ENCODE peak calls at places on chromosomes 13 and 19, in six cellular contexts. C is GM23338, E is A549, A is ovary, J is Calu3, W is cardiac muscle cell. Q is an unnamed sample.

GRCh38 chr19:45442927-45443461 is 19.3 kb upstream of the ERCC1 start:
- DNase-seq in C (peak; percentile 69), E (peak; percentile 93), A (peak; percentile 69), J (peak; percentile 48), W (no peak), Q (no peak)

GRCh38 chr19:15448778-15449619 is 757 bp downstream of the WIZ start:
- DNase-seq in C (peak; percentile 82), E (peak; percentile 52), A (no peak), J (no peak), W (peak; percentile 39), Q (no peak)

GRCh38 chr13:95020298-95020987 is 280.8 kb downstream of the ABCC4 start:
- DNase-seq in C (no peak), E (no peak), A (no peak), J (no peak), W (no peak), Q (no peak)

GRCh38 chr13:105333416-105333815 is 1202.0 kb downstream of the EFNB2 start:
- DNase-seq in C (no peak), E (no peak), A (no peak), J (no peak), W (no peak), Q (no peak)

GRCh38 chr19:7168941-7169340 is 99.4 kb downstream of the ZNF557 start:
- DNase-seq in C (no peak), E (no peak), A (no peak), J (no peak), W (no peak), Q (no peak)

GRCh38 chr19:47036233-47036651 is 12.2 kb downstream of the TMEM160 start:
- DNase-seq in C (no peak), E (peak; percentile 59), A (no peak), J (peak; percentile 47), W (no peak), Q (no peak)

GRCh38 chr13:113616281-113616906 is 31.8 kb downstream of the TFDP1 start:
- DNase-seq in C (no peak), E (no peak), A (no peak), J (no peak), W (no peak), Q (no peak)

GRCh38 chr19:35248310-35249145 is at the start of gene LSR:
- DNase-seq in C (peak; percentile 98), E (peak; percentile 61), A (no peak), J (peak; percentile 98), W (peak; percentile 96), Q (peak; percentile 85)

GRCh38 chr13:95797016-95797415 is 120.1 kb downstream of the DNAJC3 start:
- DNase-seq in C (no peak), E (no peak), A (no peak), J (no peak), W (no peak), Q (no peak)

GRCh38 chr13:100828226-100828625 is 153.6 kb upstream of the TMTC4 start:
- DNase-seq in C (peak; percentile 70), E (no peak), A (no peak), J (no peak), W (peak; percentile 5), Q (no peak)

GRCh38 chr13:81409284-81409683 is 1068.4 kb upstream of the SPRY2 start:
- DNase-seq in C (no peak), E (no peak), A (no peak), J (no peak), W (no peak), Q (no peak)

GRCh38 chr13:99380921-99381645 is 73.9 kb upstream of the GPR183 start:
- DNase-seq in C (no peak), E (no peak), A (no peak), J (no peak), W (no peak), Q (no peak)

GRCh38 chr19:49447485-49448431 is 3.9 kb downstream of the PIH1D1 start:
- DNase-seq in C (peak; percentile 97), E (peak; percentile 68), A (peak; percentile 62), J (peak; percentile 30), W (no peak), Q (no peak)

GRCh38 chr19:29372461-29372860 is 153.3 kb upstream of the VSTM2B start:
- DNase-seq in C (no peak), E (no peak), A (no peak), J (no peak), W (no peak), Q (no peak)

GRCh38 chr19:9970481-9970880 is 34.2 kb upstream of the OLFM2 start:
- DNase-seq in C (no peak), E (no peak), A (no peak), J (no peak), W (no peak), Q (no peak)

GRCh38 chr19:16320987-16321386 is 3.6 kb upstream of the KLF2 start:
- DNase-seq in C (no peak), E (no peak), A (no peak), J (no peak), W (no peak), Q (no peak)

GRCh38 chr19:43763473-43763939 is 8.7 kb upstream of the SMG9 start:
- DNase-seq in C (no peak), E (no peak), A (no peak), J (no peak), W (no peak), Q (no peak)

GRCh38 chr13:45316210-45316799 is 24.7 kb downstream of the TPT1 start:
- DNase-seq in C (no peak), E (no peak), A (no peak), J (no peak), W (no peak), Q (no peak)

GRCh38 chr19:10362259-10362658 is 18.1 kb downstream of the TYK2 start:
- DNase-seq in C (no peak), E (no peak), A (no peak), J (no peak), W (no peak), Q (no peak)

GRCh38 chr19:10001899-10002298 is 8.4 kb downstream of the COL5A3 start:
- DNase-seq in C (peak; percentile 72), E (peak; percentile 59), A (peak; percentile 33), J (peak; percentile 40), W (no peak), Q (no peak)

GRCh38 chr13:35995136-35995535 is 136.0 kb downstream of the DCLK1 start:
- DNase-seq in C (no peak), E (no peak), A (no peak), J (no peak), W (no peak), Q (no peak)

GRCh38 chr13:38530492-38530891 is 156.4 kb upstream of the FREM2 start:
- DNase-seq in C (peak; percentile 24), E (no peak), A (no peak), J (no peak), W (peak; percentile 29), Q (no peak)

GRCh38 chr13:86585826-86586225 is 786.6 kb upstream of the SLITRK6 start:
- DNase-seq in C (no peak), E (no peak), A (no peak), J (no peak), W (no peak), Q (no peak)

GRCh38 chr19:55441319-55441691 is 1.8 kb downstream of the SHISA7 start:
- DNase-seq in C (peak; percentile 54), E (no peak), A (no peak), J (no peak), W (no peak), Q (no peak)

GRCh38 chr19:18488838-18489626 is 32.8 kb downstream of the ELL start:
- DNase-seq in C (peak; percentile 85), E (peak; percentile 45), A (no peak), J (peak; percentile 22), W (peak; percentile 84), Q (peak; percentile 37)
- TF ChIP-seq CTCF in C (peak; percentile 53), E (no peak), A (no peak), J (no peak), W (peak; percentile 25), Q (peak; percentile 63)

DNA sequence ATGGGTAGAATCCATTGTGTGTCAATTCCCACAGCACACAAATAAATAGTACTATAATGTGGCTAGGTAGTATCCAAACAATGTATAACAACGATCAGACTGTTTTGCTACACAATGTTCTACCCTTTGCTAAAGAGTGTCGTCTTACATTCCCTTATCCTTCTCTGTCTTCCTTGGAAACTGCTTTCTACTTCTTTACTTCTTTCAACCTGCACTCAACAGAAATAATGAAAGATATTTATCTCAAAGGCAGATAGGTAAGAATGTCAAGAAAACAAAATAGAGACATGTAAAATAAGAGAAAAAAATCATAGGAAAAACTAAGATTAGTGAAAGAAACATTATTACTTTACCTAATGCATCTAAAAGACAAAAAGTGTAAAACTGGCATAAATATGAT is 814.7 kb downstream of the PCDH9 start:
- DNase-seq in C (no peak), E (no peak), A (no peak), J (no peak), W (no peak), Q (no peak)
- TF ChIP-seq CTCF in C (no peak), E (no peak), A (no peak), J (no peak), W (no peak), Q (no peak)

DNA sequence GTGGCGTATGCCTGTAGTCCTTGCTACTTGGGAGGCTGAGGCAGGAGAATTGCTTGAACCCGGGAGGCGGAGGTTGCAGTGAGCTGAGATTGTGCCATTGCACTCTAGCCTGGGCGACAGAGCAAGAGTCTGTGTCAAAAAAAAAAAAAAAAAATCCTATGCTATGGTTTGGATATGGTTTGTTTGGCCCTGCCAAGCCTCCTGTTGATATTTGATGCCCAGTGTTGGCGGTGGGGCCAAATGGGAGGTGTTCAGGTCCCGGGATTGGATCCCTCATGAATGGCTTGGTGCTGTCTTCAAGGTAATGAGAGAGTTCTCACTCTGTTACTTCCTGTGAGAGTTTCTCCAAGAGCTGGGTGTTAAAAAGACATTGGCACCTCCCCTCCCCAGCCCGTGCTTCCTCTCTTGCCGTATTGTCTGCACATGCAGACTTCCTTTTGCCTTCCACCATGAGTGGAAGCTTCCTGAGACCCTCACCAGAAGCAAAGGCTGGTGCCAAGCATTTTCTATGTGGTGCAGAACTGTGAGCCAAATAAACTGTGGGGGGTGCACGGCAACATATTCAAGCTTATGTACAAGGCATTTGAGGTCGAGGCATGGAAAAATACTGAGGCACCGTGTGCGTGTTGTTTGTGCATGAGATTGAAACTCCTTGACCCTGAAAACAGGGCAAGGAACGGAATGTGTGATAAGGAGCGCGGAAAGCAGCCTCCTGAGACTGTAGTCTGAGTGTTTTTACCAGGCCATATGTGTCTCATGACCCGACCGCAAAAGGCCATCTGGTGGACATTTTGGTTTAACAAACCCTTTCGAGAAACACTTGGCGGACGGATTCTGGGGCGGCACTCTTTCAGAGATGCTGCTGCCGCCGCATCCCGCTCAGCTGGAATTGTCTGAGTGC is 7.3 kb downstream of the SIGLEC9 start:
- DNase-seq in C (peak; percentile 59), E (peak; percentile 24), A (peak; percentile 75), J (no peak), W (peak; percentile 44), Q (no peak)
- TF ChIP-seq CTCF in C (no peak), E (no peak), A (no peak), J (no peak), W (peak; percentile 27), Q (no peak)

GRCh38 chr13:110714798-110715394 is 1.4 kb downstream of the ING1 start:
- DNase-seq in C (peak; percentile 64), E (no peak), A (peak; percentile 66), J (no peak), W (peak; percentile 63), Q (peak; percentile 45)

GRCh38 chr13:110713981-110714797 is 689 bp downstream of the ING1 start:
- DNase-seq in C (peak; percentile 53), E (peak; percentile 34), A (peak; percentile 69), J (no peak), W (peak; percentile 70), Q (peak; percentile 35)

GRCh38 chr13:110715395-110716234 is 2.1 kb downstream of the ING1 start:
- DNase-seq in C (peak; percentile 99), E (peak; percentile 98), A (peak; percentile 99), J (peak; percentile 85), W (peak; percentile 99), Q (peak; percentile 95)

GRCh38 chr13:110713642-110713952 is at the start of gene ING1:
- DNase-seq in C (no peak), E (no peak), A (no peak), J (no peak), W (no peak), Q (no peak)

GRCh38 chr13:110716235-110716505 is 2.7 kb downstream of the ING1 start:
- DNase-seq in C (peak; percentile 46), E (peak; percentile 13), A (peak; percentile 62), J (no peak), W (peak; percentile 59), Q (no peak)
- TF ChIP-seq CTCF in C (no peak), E (no peak), A (no peak), J (no peak), W (no peak), Q (no peak)

Q was measured in progenitor cell of endocrine pancreas.